ENCODE peak calls at places on chromosomes 4 and X, in nine cellular contexts. One of them, this sample, is unnamed.

GRCh38 chrX:24231169-24231568 is 81.6 kb downstream of the ZFX start:
- DNase-seq in AG10803: peak
- DNase-seq in HFFc6: peak
- DNase-seq in dorsolateral prefrontal cortex: no peak
- DNase-seq in GM12865: peak
- DNase-seq in fibroblast of mammary gland: peak
- DNase-seq in astrocyte of the spinal cord: peak
- DNase-seq in GM10248: peak
- DNase-seq in mucosa of descending colon: no peak
- DNase-seq in this sample: peak

GRCh38 chrX:53288173-53288572 is 6.8 kb upstream of the IQSEC2 start:
- DNase-seq in dorsolateral prefrontal cortex: peak
- DNase-seq in GM10248: no peak
- DNase-seq in HFFc6: no peak
- DNase-seq in fibroblast of mammary gland: no peak
- DNase-seq in mucosa of descending colon: no peak
- DNase-seq in astrocyte of the spinal cord: peak
- DNase-seq in AG10803: no peak
- DNase-seq in GM12865: no peak
- DNase-seq in this sample: peak

GRCh38 chr4:43296946-43297528 is 404.5 kb downstream of the GRXCR1 start:
- DNase-seq in AG10803: no peak
- DNase-seq in HFFc6: no peak
- DNase-seq in GM10248: no peak
- DNase-seq in GM12865: no peak
- DNase-seq in astrocyte of the spinal cord: no peak
- DNase-seq in fibroblast of mammary gland: no peak
- DNase-seq in dorsolateral prefrontal cortex: no peak
- DNase-seq in mucosa of descending colon: no peak
- DNase-seq in this sample: no peak

GRCh38 chrX:155880586-155881157 is 473 bp upstream of the VAMP7 start:
- DNase-seq in astrocyte of the spinal cord: no peak
- DNase-seq in dorsolateral prefrontal cortex: no peak
- DNase-seq in GM10248: no peak
- DNase-seq in mucosa of descending colon: no peak
- DNase-seq in AG10803: no peak
- DNase-seq in fibroblast of mammary gland: no peak
- DNase-seq in GM12865: no peak
- DNase-seq in HFFc6: no peak
- DNase-seq in this sample: peak

GRCh38 chr4:6294705-6295421 is 25.2 kb downstream of the WFS1 start:
- DNase-seq in GM10248: no peak
- DNase-seq in fibroblast of mammary gland: no peak
- DNase-seq in GM12865: no peak
- DNase-seq in mucosa of descending colon: no peak
- DNase-seq in dorsolateral prefrontal cortex: no peak
- DNase-seq in HFFc6: no peak
- DNase-seq in AG10803: no peak
- DNase-seq in astrocyte of the spinal cord: no peak
- DNase-seq in this sample: no peak

GRCh38 chrX:150165776-150166610 is 197.1 kb upstream of the MAMLD1 start:
- DNase-seq in AG10803: no peak
- DNase-seq in HFFc6: no peak
- DNase-seq in mucosa of descending colon: no peak
- DNase-seq in fibroblast of mammary gland: no peak
- DNase-seq in dorsolateral prefrontal cortex: no peak
- DNase-seq in astrocyte of the spinal cord: no peak
- DNase-seq in GM10248: no peak
- DNase-seq in GM12865: no peak
- DNase-seq in this sample: no peak

GRCh38 chr4:144674711-144675110 is 28.8 kb downstream of the HHIP start:
- DNase-seq in GM12865: no peak
- DNase-seq in mucosa of descending colon: no peak
- DNase-seq in astrocyte of the spinal cord: no peak
- DNase-seq in AG10803: no peak
- DNase-seq in HFFc6: no peak
- DNase-seq in fibroblast of mammary gland: no peak
- DNase-seq in dorsolateral prefrontal cortex: no peak
- DNase-seq in GM10248: no peak
- DNase-seq in this sample: no peak

GRCh38 chrX:104084534-104085277 is 8.7 kb upstream of the TMSB15C start:
- DNase-seq in AG10803: no peak
- DNase-seq in GM12865: no peak
- DNase-seq in mucosa of descending colon: no peak
- DNase-seq in astrocyte of the spinal cord: no peak
- DNase-seq in GM10248: no peak
- DNase-seq in dorsolateral prefrontal cortex: no peak
- DNase-seq in fibroblast of mammary gland: peak
- DNase-seq in HFFc6: no peak
- DNase-seq in this sample: no peak

GRCh38 chr4:1233641-1234277 is 15.2 kb downstream of the CTBP1 start:
- DNase-seq in HFFc6: no peak
- DNase-seq in dorsolateral prefrontal cortex: no peak
- DNase-seq in GM12865: no peak
- DNase-seq in mucosa of descending colon: peak
- DNase-seq in GM10248: no peak
- DNase-seq in fibroblast of mammary gland: peak
- DNase-seq in astrocyte of the spinal cord: peak
- DNase-seq in AG10803: no peak
- DNase-seq in this sample: peak

GRCh38 chrX:97363843-97364242 is 480.1 kb downstream of the RPA4 start:
- DNase-seq in mucosa of descending colon: no peak
- DNase-seq in fibroblast of mammary gland: no peak
- DNase-seq in GM12865: no peak
- DNase-seq in dorsolateral prefrontal cortex: no peak
- DNase-seq in GM10248: no peak
- DNase-seq in HFFc6: no peak
- DNase-seq in AG10803: no peak
- DNase-seq in astrocyte of the spinal cord: no peak
- DNase-seq in this sample: no peak

GRCh38 chr4:1026115-1026514 is 14.7 kb downstream of the FGFRL1 start:
- DNase-seq in AG10803: no peak
- DNase-seq in GM10248: peak
- DNase-seq in HFFc6: no peak
- DNase-seq in astrocyte of the spinal cord: no peak
- DNase-seq in mucosa of descending colon: no peak
- DNase-seq in dorsolateral prefrontal cortex: no peak
- DNase-seq in fibroblast of mammary gland: no peak
- DNase-seq in GM12865: peak
- DNase-seq in this sample: no peak

GRCh38 chr4:167787231-167787630 is 305.1 kb upstream of the ANXA10 start:
- DNase-seq in GM12865: no peak
- DNase-seq in dorsolateral prefrontal cortex: no peak
- DNase-seq in GM10248: no peak
- DNase-seq in HFFc6: no peak
- DNase-seq in mucosa of descending colon: no peak
- DNase-seq in astrocyte of the spinal cord: no peak
- DNase-seq in fibroblast of mammary gland: no peak
- DNase-seq in AG10803: no peak
- DNase-seq in this sample: no peak

GRCh38 chrX:68443155-68443868 is 10.0 kb upstream of the OPHN1 start:
- DNase-seq in astrocyte of the spinal cord: peak
- DNase-seq in GM10248: no peak
- DNase-seq in fibroblast of mammary gland: no peak
- DNase-seq in GM12865: peak
- DNase-seq in AG10803: peak
- DNase-seq in HFFc6: peak
- DNase-seq in mucosa of descending colon: no peak
- DNase-seq in dorsolateral prefrontal cortex: no peak
- DNase-seq in this sample: no peak

GRCh38 chr4:184664445-184665210 is 15.1 kb downstream of the PRIMPOL start:
- DNase-seq in AG10803: peak
- DNase-seq in mucosa of descending colon: no peak
- DNase-seq in HFFc6: no peak
- DNase-seq in fibroblast of mammary gland: peak
- DNase-seq in dorsolateral prefrontal cortex: no peak
- DNase-seq in GM12865: no peak
- DNase-seq in GM10248: no peak
- DNase-seq in astrocyte of the spinal cord: no peak
- DNase-seq in this sample: peak

GRCh38 chr4:10354746-10355145 is 102.5 kb downstream of the ZNF518B start:
- DNase-seq in HFFc6: no peak
- DNase-seq in fibroblast of mammary gland: no peak
- DNase-seq in AG10803: no peak
- DNase-seq in GM10248: no peak
- DNase-seq in astrocyte of the spinal cord: no peak
- DNase-seq in mucosa of descending colon: no peak
- DNase-seq in GM12865: no peak
- DNase-seq in dorsolateral prefrontal cortex: no peak
- DNase-seq in this sample: no peak

GRCh38 chr4:39860804-39861203 is 116.9 kb downstream of the PDS5A start:
- DNase-seq in astrocyte of the spinal cord: no peak
- DNase-seq in dorsolateral prefrontal cortex: no peak
- DNase-seq in HFFc6: no peak
- DNase-seq in mucosa of descending colon: no peak
- DNase-seq in GM10248: no peak
- DNase-seq in GM12865: no peak
- DNase-seq in AG10803: no peak
- DNase-seq in fibroblast of mammary gland: no peak
- DNase-seq in this sample: no peak

GRCh38 chr4:20284990-20285389 is 33.3 kb downstream of the SLIT2 start:
- DNase-seq in mucosa of descending colon: no peak
- DNase-seq in astrocyte of the spinal cord: no peak
- DNase-seq in fibroblast of mammary gland: peak
- DNase-seq in GM10248: no peak
- DNase-seq in AG10803: peak
- DNase-seq in dorsolateral prefrontal cortex: no peak
- DNase-seq in GM12865: no peak
- DNase-seq in HFFc6: peak
- DNase-seq in this sample: peak

GRCh38 chr4:99563310-99564186 is at the start of gene TRMT10A:
- DNase-seq in astrocyte of the spinal cord: peak
- DNase-seq in dorsolateral prefrontal cortex: peak
- DNase-seq in GM10248: peak
- DNase-seq in mucosa of descending colon: peak
- DNase-seq in fibroblast of mammary gland: peak
- DNase-seq in AG10803: peak
- DNase-seq in HFFc6: peak
- DNase-seq in GM12865: peak
- DNase-seq in this sample: peak
- TF ChIP-seq CTCF in astrocyte of the spinal cord: no peak
- TF ChIP-seq CTCF in dorsolateral prefrontal cortex: no peak
- TF ChIP-seq CTCF in GM10248: no peak
- TF ChIP-seq CTCF in mucosa of descending colon: peak
- TF ChIP-seq CTCF in fibroblast of mammary gland: no peak
- TF ChIP-seq CTCF in AG10803: peak
- TF ChIP-seq CTCF in HFFc6: peak
- TF ChIP-seq CTCF in GM12865: no peak
- TF ChIP-seq CTCF in this sample: no peak

DNA sequence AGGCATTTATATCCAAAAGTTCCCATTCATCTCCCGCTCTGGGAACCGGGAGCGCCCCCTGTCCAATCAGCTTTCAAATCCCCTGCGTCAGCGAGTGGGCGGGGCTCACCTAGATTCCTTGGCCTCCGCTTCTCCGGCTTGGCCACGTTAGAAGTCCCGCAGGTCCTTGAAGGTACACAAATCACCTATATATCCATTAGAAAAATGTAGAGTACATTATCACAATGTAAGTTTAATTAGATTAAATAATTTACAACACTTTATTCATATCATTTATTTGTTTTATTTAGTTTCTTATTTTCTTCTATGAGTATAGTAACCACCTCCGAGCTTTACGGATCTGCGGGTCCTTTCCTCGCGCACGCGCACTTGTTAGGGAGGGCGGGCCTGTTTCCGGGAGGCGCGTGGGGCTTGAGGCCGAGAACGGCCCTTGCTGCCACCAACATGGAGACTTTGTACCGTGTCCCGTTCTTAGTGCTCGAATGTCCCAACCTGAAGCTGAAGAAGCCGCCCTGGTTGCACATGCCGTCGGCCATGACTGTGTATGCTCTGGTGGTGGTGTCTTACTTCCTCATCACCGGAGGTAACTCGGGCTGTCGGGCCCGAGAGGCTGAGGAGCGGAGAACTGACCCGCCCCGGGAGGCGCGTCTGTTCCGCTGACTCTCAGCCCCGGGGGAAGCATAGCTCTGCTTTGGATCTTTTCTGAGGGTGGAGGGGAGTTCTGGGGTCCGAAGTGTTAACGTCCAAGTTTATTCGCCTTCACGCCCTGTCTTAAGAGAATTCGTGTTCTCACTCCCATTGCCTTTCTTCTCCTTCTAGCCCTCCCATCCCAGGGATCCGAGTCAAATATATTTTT is at the start of gene OSTC:
- DNase-seq in AG10803: peak
- DNase-seq in GM12865: peak
- DNase-seq in HFFc6: peak
- DNase-seq in dorsolateral prefrontal cortex: peak
- DNase-seq in GM10248: peak
- DNase-seq in fibroblast of mammary gland: peak
- DNase-seq in mucosa of descending colon: peak
- DNase-seq in astrocyte of the spinal cord: peak
- DNase-seq in this sample: peak
- TF ChIP-seq CTCF in AG10803: peak
- TF ChIP-seq CTCF in GM12865: no peak
- TF ChIP-seq CTCF in HFFc6: peak
- TF ChIP-seq CTCF in dorsolateral prefrontal cortex: peak
- TF ChIP-seq CTCF in GM10248: peak
- TF ChIP-seq CTCF in fibroblast of mammary gland: no peak
- TF ChIP-seq CTCF in mucosa of descending colon: no peak
- TF ChIP-seq CTCF in astrocyte of the spinal cord: peak
- TF ChIP-seq CTCF in this sample: no peak

GRCh38 chr4:139704915-139705485 is 39.4 kb downstream of the MGST2 start:
- DNase-seq in astrocyte of the spinal cord: no peak
- DNase-seq in HFFc6: peak
- DNase-seq in GM12865: no peak
- DNase-seq in dorsolateral prefrontal cortex: no peak
- DNase-seq in mucosa of descending colon: no peak
- DNase-seq in GM10248: no peak
- DNase-seq in fibroblast of mammary gland: peak
- DNase-seq in AG10803: no peak
- DNase-seq in this sample: peak
- TF ChIP-seq CTCF in astrocyte of the spinal cord: no peak
- TF ChIP-seq CTCF in HFFc6: peak
- TF ChIP-seq CTCF in GM12865: peak
- TF ChIP-seq CTCF in dorsolateral prefrontal cortex: no peak
- TF ChIP-seq CTCF in mucosa of descending colon: no peak
- TF ChIP-seq CTCF in GM10248: no peak
- TF ChIP-seq CTCF in fibroblast of mammary gland: peak
- TF ChIP-seq CTCF in AG10803: no peak
- TF ChIP-seq CTCF in this sample: peak

GRCh38 chrX:140053841-140054240 is 88.5 kb upstream of the CXorf66 start:
- DNase-seq in GM10248: no peak
- DNase-seq in fibroblast of mammary gland: no peak
- DNase-seq in AG10803: no peak
- DNase-seq in HFFc6: no peak
- DNase-seq in dorsolateral prefrontal cortex: no peak
- DNase-seq in mucosa of descending colon: no peak
- DNase-seq in GM12865: no peak
- DNase-seq in astrocyte of the spinal cord: no peak
- DNase-seq in this sample: no peak

DNA sequence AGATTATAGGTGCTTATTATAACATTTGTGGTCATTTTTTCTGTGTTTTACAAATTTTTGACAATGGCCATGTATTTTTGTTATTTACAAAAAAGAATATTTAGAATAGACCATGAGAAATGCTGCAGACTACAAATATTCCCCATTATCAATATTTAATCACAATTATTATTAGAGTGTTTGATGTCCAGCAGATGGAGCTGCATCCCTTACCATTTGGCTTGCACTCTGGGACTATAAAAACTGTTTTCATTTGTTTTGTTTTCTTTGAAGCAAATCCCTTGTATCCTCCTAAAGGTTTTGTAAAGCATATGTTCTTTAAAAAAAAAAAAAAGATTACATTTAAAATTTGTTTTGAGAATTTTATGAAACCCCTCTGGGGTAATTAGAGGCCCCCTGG is 85.6 kb upstream of the CXorf66 start:
- DNase-seq in HFFc6: no peak
- DNase-seq in GM12865: no peak
- DNase-seq in dorsolateral prefrontal cortex: no peak
- DNase-seq in astrocyte of the spinal cord: peak
- DNase-seq in fibroblast of mammary gland: peak
- DNase-seq in mucosa of descending colon: no peak
- DNase-seq in GM10248: no peak
- DNase-seq in AG10803: peak
- DNase-seq in this sample: peak
- TF ChIP-seq CTCF in HFFc6: peak
- TF ChIP-seq CTCF in GM12865: peak
- TF ChIP-seq CTCF in dorsolateral prefrontal cortex: peak
- TF ChIP-seq CTCF in astrocyte of the spinal cord: peak
- TF ChIP-seq CTCF in fibroblast of mammary gland: peak
- TF ChIP-seq CTCF in mucosa of descending colon: no peak
- TF ChIP-seq CTCF in GM10248: peak
- TF ChIP-seq CTCF in AG10803: peak
- TF ChIP-seq CTCF in this sample: peak